ENCODE peak calls at places on chromosomes 12 and 14, in eight cellular contexts. U, F, E, C, J, L, W and I are unnamed samples.

GRCh38 chr12:105960319-105961076 is 178.3 kb downstream of the NUAK1 start:
- DNase-seq in U (no peak), F (no peak), E (peak), C (no peak), J (peak), L (no peak), W (no peak), I (no peak)

GRCh38 chr14:87142568-87143211 is 850.3 kb downstream of the GALC start:
- DNase-seq in U (no peak), F (no peak), E (no peak), C (no peak), J (no peak), L (no peak), W (no peak), I (no peak)

GRCh38 chr12:114729731-114730130 is 45.8 kb upstream of the TBX3 start:
- DNase-seq in U (no peak), F (no peak), E (no peak), C (no peak), J (peak), L (peak), W (no peak), I (no peak)

GRCh38 chr14:79514700-79515099 is 696.6 kb downstream of the DIO2 start:
- DNase-seq in U (no peak), F (no peak), E (no peak), C (no peak), J (peak), L (peak), W (no peak), I (no peak)

GRCh38 chr14:46378248-46378647 is 273.3 kb downstream of the RPL10L start:
- DNase-seq in U (no peak), F (no peak), E (no peak), C (no peak), J (no peak), L (peak), W (no peak), I (no peak)

GRCh38 chr14:95196268-95196667 is 38.9 kb upstream of the DICER1 start:
- DNase-seq in U (no peak), F (no peak), E (peak), C (no peak), J (no peak), L (peak), W (no peak), I (no peak)

GRCh38 chr12:89225808-89226368 is 126.4 kb downstream of the DUSP6 start:
- DNase-seq in U (no peak), F (no peak), E (no peak), C (no peak), J (peak), L (peak), W (no peak), I (no peak)

GRCh38 chr14:75063491-75064204 is at the start of gene ACYP1:
- DNase-seq in U (peak), F (peak), E (peak), C (peak), J (peak), L (peak), W (peak), I (peak)

GRCh38 chr14:63840981-63841380 is 11.8 kb upstream of the SYNE2 start:
- DNase-seq in U (peak), F (no peak), E (no peak), C (peak), J (no peak), L (peak), W (no peak), I (no peak)

GRCh38 chr14:99807413-99808132 is 14.4 kb downstream of the EML1 start:
- DNase-seq in U (no peak), F (no peak), E (peak), C (no peak), J (no peak), L (peak), W (no peak), I (peak)

GRCh38 chr14:61399365-61399764 is 78.0 kb downstream of the PRKCH start:
- DNase-seq in U (no peak), F (no peak), E (no peak), C (no peak), J (no peak), L (no peak), W (no peak), I (no peak)

GRCh38 chr14:94380225-94381148 is 7.9 kb downstream of the SERPINA1 start:
- DNase-seq in U (no peak), F (no peak), E (peak), C (no peak), J (no peak), L (no peak), W (no peak), I (no peak)

GRCh38 chr12:115973968-115974765 is 303.3 kb downstream of the MED13L start:
- DNase-seq in U (no peak), F (no peak), E (no peak), C (no peak), J (no peak), L (no peak), W (no peak), I (no peak)

GRCh38 chr12:69062838-69063237 is 129.9 kb upstream of the CPM start:
- DNase-seq in U (no peak), F (no peak), E (no peak), C (no peak), J (no peak), L (no peak), W (no peak), I (no peak)

GRCh38 chr14:67835596-67835995 is 16.0 kb downstream of the RAD51B start:
- DNase-seq in U (no peak), F (no peak), E (no peak), C (no peak), J (no peak), L (no peak), W (no peak), I (no peak)

GRCh38 chr14:69859591-69859990 is 19.6 kb upstream of the SMOC1 start:
- DNase-seq in U (no peak), F (no peak), E (peak), C (no peak), J (no peak), L (no peak), W (no peak), I (no peak)

GRCh38 chr12:65229441-65229840 is 49.0 kb upstream of the MSRB3 start:
- DNase-seq in U (no peak), F (no peak), E (no peak), C (no peak), J (peak), L (peak), W (no peak), I (no peak)

GRCh38 chr12:124683330-124683662 is 115.9 kb upstream of the NCOR2 start:
- DNase-seq in U (no peak), F (no peak), E (no peak), C (no peak), J (no peak), L (no peak), W (no peak), I (no peak)

GRCh38 chr12:24948816-24949722 is at the start of gene BCAT1:
- DNase-seq in U (peak), F (peak), E (peak), C (peak), J (peak), L (peak), W (peak), I (peak)

GRCh38 chr12:131865196-131865875 is 29.1 kb upstream of the ULK1 start:
- DNase-seq in U (no peak), F (no peak), E (no peak), C (peak), J (peak), L (peak), W (no peak), I (no peak)

GRCh38 chr12:56258820-56259183 is 618 bp upstream of the ANKRD52 start:
- DNase-seq in U (no peak), F (no peak), E (no peak), C (peak), J (no peak), L (no peak), W (no peak), I (no peak)

GRCh38 chr14:33917664-33918063 is 33.2 kb downstream of the EGLN3 start:
- DNase-seq in U (no peak), F (no peak), E (no peak), C (no peak), J (no peak), L (no peak), W (no peak), I (no peak)

GRCh38 chr12:106238146-106238545 is 9.7 kb downstream of the CKAP4 start:
- DNase-seq in U (no peak), F (no peak), E (peak), C (no peak), J (no peak), L (no peak), W (no peak), I (no peak)

GRCh38 chr12:108622425-108622824 is 11.3 kb downstream of the SELPLG start:
- DNase-seq in U (no peak), F (no peak), E (no peak), C (no peak), J (no peak), L (no peak), W (no peak), I (peak)

GRCh38 chr14:76698631-76699030 is 62.6 kb upstream of the VASH1 start:
- DNase-seq in U (no peak), F (no peak), E (no peak), C (no peak), J (no peak), L (no peak), W (no peak), I (no peak)

GRCh38 chr12:76738824-76739579 is 24.9 kb upstream of the ZDHHC17 start:
- DNase-seq in U (no peak), F (no peak), E (no peak), C (no peak), J (no peak), L (no peak), W (no peak), I (no peak)

GRCh38 chr12:123250471-123251383 is 17.5 kb downstream of the MTRFR start:
- DNase-seq in U (no peak), F (no peak), E (no peak), C (peak), J (no peak), L (peak), W (no peak), I (no peak)

GRCh38 chr14:31025335-31026075 is at the start of gene AP4S1:
- DNase-seq in U (no peak), F (peak), E (peak), C (peak), J (peak), L (peak), W (peak), I (peak)